ENCODE peak calls at places on chromosomes 3 and 15, in ten cellular contexts. L, H, Q, O, C, R, N, P, I and T are unnamed samples.

GRCh38 chr3:122271246-122271898 is 53.7 kb upstream of the CSTA start:
- DNase-seq in L (no peak), H (no peak), Q (no peak), O (no peak), C (no peak), R (no peak), N (peak), P (no peak), I (no peak), T (no peak)

GRCh38 chr15:97881568-97881967 is 78.9 kb upstream of the ARRDC4 start:
- DNase-seq in L (no peak), H (no peak), Q (peak), O (no peak), C (no peak), R (no peak), N (no peak), P (no peak), I (no peak), T (no peak)

GRCh38 chr15:50933353-50933752 is 24.9 kb downstream of the AP4E1 start:
- DNase-seq in L (no peak), H (no peak), Q (no peak), O (no peak), C (no peak), R (no peak), N (no peak), P (no peak), I (no peak), T (no peak)

GRCh38 chr3:29092348-29092747 is 188.5 kb upstream of the RBMS3 start:
- DNase-seq in L (no peak), H (no peak), Q (no peak), O (no peak), C (no peak), R (no peak), N (no peak), P (no peak), I (no peak), T (no peak)

GRCh38 chr3:54746722-54747121 is 181.1 kb downstream of the LRTM1 start:
- DNase-seq in L (no peak), H (no peak), Q (no peak), O (no peak), C (no peak), R (no peak), N (no peak), P (no peak), I (no peak), T (no peak)

GRCh38 chr15:89442671-89443307 is 53.6 kb downstream of the RHCG start:
- DNase-seq in L (peak), H (peak), Q (peak), O (peak), C (peak), R (peak), N (peak), P (peak), I (peak), T (peak)

GRCh38 chr3:21839592-21839991 is 88.6 kb upstream of the ZNF385D start:
- DNase-seq in L (no peak), H (no peak), Q (peak), O (no peak), C (no peak), R (peak), N (peak), P (peak), I (peak), T (peak)

GRCh38 chr3:50319872-50320625 is 2.5 kb downstream of the HYAL2 start:
- DNase-seq in L (no peak), H (no peak), Q (no peak), O (no peak), C (no peak), R (no peak), N (no peak), P (no peak), I (no peak), T (no peak)

GRCh38 chr3:118974356-118975097 is 60.1 kb downstream of the IGSF11 start:
- DNase-seq in L (no peak), H (no peak), Q (no peak), O (no peak), C (no peak), R (no peak), N (no peak), P (no peak), I (no peak), T (no peak)

GRCh38 chr3:87873136-87873535 is 185.7 kb downstream of the CGGBP1 start:
- DNase-seq in L (no peak), H (peak), Q (peak), O (no peak), C (no peak), R (no peak), N (no peak), P (no peak), I (no peak), T (no peak)

GRCh38 chr3:14680716-14681115 is 5.8 kb downstream of the C3orf20 start:
- DNase-seq in L (no peak), H (peak), Q (no peak), O (no peak), C (no peak), R (no peak), N (no peak), P (no peak), I (no peak), T (no peak)

GRCh38 chr15:43975326-43975725 is 148.5 kb downstream of the WDR76 start:
- DNase-seq in L (no peak), H (no peak), Q (no peak), O (no peak), C (no peak), R (no peak), N (no peak), P (no peak), I (peak), T (no peak)

GRCh38 chr15:69298697-69299441 is at the start of gene PAQR5:
- DNase-seq in L (peak), H (peak), Q (no peak), O (no peak), C (peak), R (peak), N (peak), P (peak), I (no peak), T (peak)

GRCh38 chr3:152193673-152194267 is 75.0 kb upstream of the MBNL1 start:
- DNase-seq in L (no peak), H (no peak), Q (no peak), O (peak), C (no peak), R (no peak), N (peak), P (peak), I (no peak), T (no peak)

GRCh38 chr3:183449391-183449790 is 21.0 kb upstream of the MCF2L2 start:
- DNase-seq in L (no peak), H (peak), Q (no peak), O (no peak), C (no peak), R (peak), N (peak), P (no peak), I (no peak), T (no peak)

GRCh38 chr3:13581485-13582365 is 32.8 kb downstream of the FBLN2 start:
- DNase-seq in L (no peak), H (no peak), Q (peak), O (no peak), C (no peak), R (no peak), N (no peak), P (no peak), I (no peak), T (no peak)

GRCh38 chr3:11724615-11725339 is 81.1 kb upstream of the VGLL4 start:
- DNase-seq in L (no peak), H (no peak), Q (no peak), O (no peak), C (no peak), R (no peak), N (no peak), P (no peak), I (no peak), T (no peak)

GRCh38 chr15:59632714-59633113 is 21.1 kb downstream of the GCNT3 start:
- DNase-seq in L (no peak), H (peak), Q (no peak), O (no peak), C (peak), R (no peak), N (no peak), P (peak), I (no peak), T (peak)

GRCh38 chr3:27713435-27713880 is 8.7 kb downstream of the EOMES start:
- DNase-seq in L (peak), H (peak), Q (no peak), O (no peak), C (no peak), R (no peak), N (no peak), P (no peak), I (no peak), T (no peak)

GRCh38 chr3:58164199-58164879 is 46.4 kb downstream of the DNASE1L3 start:
- DNase-seq in L (no peak), H (no peak), Q (peak), O (no peak), C (no peak), R (peak), N (no peak), P (peak), I (peak), T (no peak)

GRCh38 chr3:35965908-35966307 is 326.6 kb downstream of the ARPP21 start:
- DNase-seq in L (no peak), H (peak), Q (peak), O (no peak), C (no peak), R (no peak), N (peak), P (peak), I (peak), T (no peak)

GRCh38 chr3:49273825-49274532 is 3.1 kb downstream of the C3orf62 start:
- DNase-seq in L (peak), H (no peak), Q (no peak), O (no peak), C (no peak), R (no peak), N (no peak), P (no peak), I (no peak), T (no peak)

GRCh38 chr3:46960081-46960701 is 16.4 kb downstream of the CCDC12 start:
- DNase-seq in L (no peak), H (peak), Q (no peak), O (no peak), C (peak), R (peak), N (no peak), P (peak), I (no peak), T (no peak)

GRCh38 chr3:153090973-153091372 is 71.1 kb upstream of the RAP2B start:
- DNase-seq in L (no peak), H (no peak), Q (no peak), O (no peak), C (no peak), R (no peak), N (no peak), P (no peak), I (no peak), T (no peak)

GRCh38 chr3:79515072-79515471 is 252.7 kb downstream of the ROBO1 start:
- DNase-seq in L (no peak), H (no peak), Q (no peak), O (no peak), C (no peak), R (no peak), N (no peak), P (no peak), I (no peak), T (no peak)

GRCh38 chr3:183537295-183537730 is 18.2 kb downstream of the KLHL6 start:
- DNase-seq in L (no peak), H (peak), Q (peak), O (no peak), C (no peak), R (peak), N (no peak), P (no peak), I (peak), T (no peak)

GRCh38 chr15:50939911-50940310 is 31.4 kb downstream of the AP4E1 start:
- DNase-seq in L (no peak), H (peak), Q (peak), O (no peak), C (no peak), R (no peak), N (no peak), P (no peak), I (no peak), T (no peak)

GRCh38 chr3:71154846-71155245 is 428.7 kb downstream of the FOXP1 start:
- DNase-seq in L (no peak), H (no peak), Q (no peak), O (no peak), C (no peak), R (no peak), N (no peak), P (no peak), I (no peak), T (no peak)